ENCODE peak calls at places on chromosomes 2 and 18, in five cellular contexts. C is neuronal stem cell, K is cardiac fibroblast, P is AG10803, D is kidney. J is an unnamed sample.

GRCh38 chr18:69469444-69469919 is 68.8 kb downstream of the DOK6 start:
- DNase-seq in C (no peak), D (peak; percentile 64), P (no peak), K (peak; percentile 26), J (no peak)

GRCh38 chr2:215657844-215658243 is 222.0 kb upstream of the FN1 start:
- DNase-seq in D (no peak), K (peak; percentile 98), P (peak; percentile 91), C (no peak), J (no peak)

GRCh38 chr18:13036622-13037320 is 45.6 kb downstream of the CEP192 start:
- DNase-seq in D (no peak), C (no peak), K (peak; percentile 34), P (peak; percentile 31), J (no peak)

GRCh38 chr2:221816566-221816965 is 244.5 kb upstream of the EPHA4 start:
- DNase-seq in D (no peak), K (no peak), P (no peak), C (no peak), J (no peak)

GRCh38 chr2:166472332-166472731 is 21.7 kb downstream of the SCN7A start:
- DNase-seq in C (no peak), P (no peak), D (no peak), K (no peak), J (no peak)

GRCh38 chr18:2087877-2088673 is 483.2 kb downstream of the METTL4 start:
- DNase-seq in K (peak; percentile 77), D (no peak), P (peak; percentile 53), C (no peak), J (no peak)

GRCh38 chr2:172148246-172148645 is 45.5 kb upstream of the DLX2 start:
- DNase-seq in K (no peak), D (no peak), C (no peak), P (peak; percentile 62), J (no peak)

GRCh38 chr2:126916744-126917143 is 18.1 kb downstream of the TEX51 start:
- DNase-seq in D (no peak), C (no peak), P (no peak), K (no peak), J (no peak)

GRCh38 chr2:160338891-160339290 is 138.8 kb upstream of the ITGB6 start:
- DNase-seq in P (peak; percentile 50), C (no peak), D (peak; percentile 43), K (peak; percentile 45), J (no peak)

GRCh38 chr2:24515335-24515734 is 24.3 kb downstream of the NCOA1 start:
- DNase-seq in K (peak; percentile 37), P (no peak), D (no peak), C (no peak), J (no peak)

GRCh38 chr2:28463211-28463610 is 32.6 kb upstream of the PLB1 start:
- DNase-seq in K (no peak), D (no peak), C (no peak), P (no peak), J (no peak)

GRCh38 chr2:133421516-133422324 is 146.5 kb downstream of the NCKAP5 start:
- DNase-seq in K (no peak), P (peak; percentile 29), D (no peak), C (peak; percentile 14), J (no peak)

GRCh38 chr2:143399679-143400078 is 270.5 kb downstream of the ARHGAP15 start:
- DNase-seq in C (no peak), P (no peak), D (no peak), K (no peak), J (no peak)

GRCh38 chr2:133952896-133953295 is 301.0 kb upstream of the MGAT5 start:
- DNase-seq in P (no peak), K (no peak), C (no peak), D (no peak), J (no peak)

GRCh38 chr2:149648282-149649030 is 60.9 kb upstream of the MMADHC start:
- DNase-seq in C (no peak), P (peak; percentile 98), D (no peak), K (peak; percentile 98), J (no peak)

GRCh38 chr18:13823707-13824395 is at the start of gene MC5R:
- DNase-seq in K (peak; percentile 36), D (peak; percentile 83), P (peak; percentile 35), C (peak; percentile 68), J (peak; percentile 11)

GRCh38 chr2:206989306-206989705 is 50.0 kb downstream of the CPO start:
- DNase-seq in D (no peak), C (no peak), K (peak; percentile 32), P (no peak), J (no peak)

GRCh38 chr2:127563458-127564428 is 28.3 kb downstream of the MYO7B start:
- DNase-seq in C (no peak), D (no peak), P (no peak), K (no peak), J (no peak)

GRCh38 chr2:66862871-66863650 is 428.1 kb downstream of the MEIS1 start:
- DNase-seq in C (no peak), P (peak; percentile 82), D (no peak), K (peak; percentile 87), J (no peak)

GRCh38 chr2:189819297-189819704 is 35.1 kb downstream of the PMS1 start:
- DNase-seq in D (no peak), P (peak; percentile 81), K (peak; percentile 86), C (no peak), J (no peak)

GRCh38 chr2:174830561-174830960 is 66.3 kb upstream of the CHRNA1 start:
- DNase-seq in D (no peak), P (no peak), K (no peak), C (no peak), J (no peak)

GRCh38 chr18:63979409-63979908 is 9.6 kb downstream of the SERPINB8 start:
- DNase-seq in D (no peak), K (peak; percentile 77), C (peak; percentile 61), P (peak; percentile 76), J (peak; percentile 5)

GRCh38 chr2:173574713-173575112 is 220.0 kb downstream of the CDCA7 start:
- DNase-seq in K (peak; percentile 50), D (no peak), C (no peak), P (peak; percentile 25), J (no peak)

GRCh38 chr2:173400760-173401159 is 46.1 kb downstream of the CDCA7 start:
- DNase-seq in P (no peak), D (no peak), K (peak; percentile 24), C (no peak), J (no peak)

GRCh38 chr2:105287692-105288091 is 41.8 kb downstream of the TGFBRAP1 start:
- DNase-seq in D (no peak), C (peak; percentile 11), K (peak; percentile 58), P (peak; percentile 30), J (no peak)

GRCh38 chr2:124572953-124573634 is 548.0 kb downstream of the CNTNAP5 start:
- DNase-seq in C (no peak), P (no peak), K (no peak), D (no peak), J (no peak)

GRCh38 chr2:7427293-7428060 is 510.3 kb downstream of the RNF144A start:
- DNase-seq in P (peak; percentile 60), D (no peak), C (peak; percentile 72), K (peak; percentile 77), J (no peak)

J was measured in anterior cingulate cortex.